ENCODE peak calls at places on chromosome 13, in seven cellular contexts. Z, R, E, K, V, G and M are unnamed samples.
A peak's percentile ranks its signal among the peaks of the same experiment; 100 is the strongest.

GRCh38 chr13:24982333-24982999 is 113.5 kb upstream of the PABPC3 start:
- DNase-seq in V (no peak), E (no peak), R (no peak), G (peak; percentile 92), Z (no peak), K (no peak), M (no peak)

GRCh38 chr13:36297600-36298338 is at the start of gene CCDC169:
- DNase-seq in Z (no peak), V (peak; percentile 48), E (peak; percentile 90), R (peak; percentile 58), K (peak; percentile 23), G (no peak), M (peak; percentile 67)

GRCh38 chr13:96806750-96807149 is 187.5 kb downstream of the OXGR1 start:
- DNase-seq in K (no peak), E (no peak), V (no peak), R (no peak), Z (no peak), G (no peak), M (no peak)

GRCh38 chr13:113146750-113147149 is 11.7 kb upstream of the PROZ start:
- DNase-seq in E (peak; percentile 37), R (no peak), Z (no peak), V (no peak), K (no peak), G (no peak), M (no peak)

GRCh38 chr13:73772449-73773186 is 361.6 kb downstream of the KLF12 start:
- DNase-seq in V (no peak), G (no peak), R (no peak), E (no peak), K (no peak), Z (no peak), M (no peak)

GRCh38 chr13:97348569-97349100 is 85.3 kb upstream of the RAP2A start:
- DNase-seq in E (no peak), G (no peak), K (no peak), Z (no peak), R (no peak), V (no peak), M (no peak)

GRCh38 chr13:46535822-46536221 is 17.1 kb upstream of the LRCH1 start:
- DNase-seq in G (no peak), E (no peak), R (no peak), V (no peak), K (no peak), Z (no peak), M (peak; percentile 30)

GRCh38 chr13:101127741-101128353 is 288.5 kb downstream of the NALCN start:
- DNase-seq in G (peak; percentile 74), K (no peak), E (no peak), Z (peak; percentile 77), V (peak; percentile 48), R (peak; percentile 67), M (peak; percentile 73)

GRCh38 chr13:99123101-99124045 is 77.3 kb upstream of the UBAC2 start:
- DNase-seq in Z (no peak), V (peak; percentile 38), R (peak; percentile 15), E (no peak), G (no peak), K (no peak), M (peak; percentile 59)

GRCh38 chr13:101417043-101417406 is 717 bp upstream of the NALCN start:
- DNase-seq in R (peak; percentile 66), V (peak; percentile 70), Z (no peak), K (no peak), E (no peak), G (peak; percentile 56), M (peak; percentile 89)

GRCh38 chr13:109989686-109990085 is 203.3 kb upstream of the IRS2 start:
- DNase-seq in R (peak; percentile 39), Z (no peak), K (no peak), E (no peak), G (no peak), V (peak; percentile 64), M (no peak)